ENCODE peak calls at places on chromosomes 13 and 19, in four cellular contexts. H is A172, J is T-cell, I is GM06990. R is an unnamed sample.
A peak's percentile ranks its signal among the peaks of the same experiment; 100 is the strongest.

GRCh38 chr13:93420887-93421286 is 194.3 kb downstream of the GPC6 start:
- DNase-seq in H (no peak), J (no peak), I (no peak), R (no peak)

GRCh38 chr13:49690133-49690989 is 925 bp downstream of the EBPL start:
- DNase-seq in H (peak; percentile 44), J (peak; percentile 4), I (no peak), R (no peak)

GRCh38 chr13:38542601-38543000 is 144.3 kb upstream of the FREM2 start:
- DNase-seq in H (peak; percentile 46), J (no peak), I (no peak), R (no peak)

GRCh38 chr13:110397445-110397844 is 90.4 kb downstream of the COL4A2 start:
- DNase-seq in H (peak; percentile 60), J (no peak), I (no peak), R (no peak)

GRCh38 chr19:19860756-19861390 is 4.8 kb upstream of the ZNF253 start:
- DNase-seq in H (no peak), J (peak; percentile 84), I (no peak), R (no peak)

GRCh38 chr13:101700598-101700997 is 248.1 kb downstream of the ITGBL1 start:
- DNase-seq in H (no peak), J (no peak), I (no peak), R (no peak)

GRCh38 chr13:50668882-50669281 is 174.6 kb downstream of the DLEU7 start:
- DNase-seq in H (no peak), J (no peak), I (no peak), R (no peak)

GRCh38 chr13:38308736-38309135 is 40.9 kb upstream of the UFM1 start:
- DNase-seq in H (peak; percentile 10), J (no peak), I (no peak), R (peak; percentile 13)

GRCh38 chr19:49565261-49565660 is 15.1 kb downstream of the NOSIP start:
- DNase-seq in H (no peak), J (no peak), I (no peak), R (no peak)

GRCh38 chr19:29467824-29468401 is 57.9 kb upstream of the VSTM2B start:
- DNase-seq in H (peak; percentile 49), J (no peak), I (no peak), R (no peak)

GRCh38 chr19:49664171-49665070 is 1.2 kb downstream of the IRF3 start:
- DNase-seq in H (peak; percentile 74), J (peak; percentile 92), I (peak; percentile 84), R (no peak)

GRCh38 chr19:54137913-54138776 is 583 bp downstream of the CNOT3 start:
- DNase-seq in H (no peak), J (peak; percentile 39), I (peak; percentile 48), R (no peak)

GRCh38 chr13:103238441-103238840 is 172.2 kb upstream of the SLC10A2 start:
- DNase-seq in H (no peak), J (no peak), I (no peak), R (no peak)

GRCh38 chr13:29897102-29897501 is 46.7 kb upstream of the UBL3 start:
- DNase-seq in H (no peak), J (no peak), I (no peak), R (no peak)

GRCh38 chr13:51222510-51223283 is 499 bp downstream of the FAM124A start:
- DNase-seq in H (no peak), J (no peak), I (peak; percentile 4), R (no peak)

GRCh38 chr19:19201697-19202630 is 1.2 kb downstream of the NR2C2AP start:
- DNase-seq in H (no peak), J (no peak), I (no peak), R (no peak)

GRCh38 chr19:23203841-23204344 is 46.3 kb downstream of the ZNF724 start:
- DNase-seq in H (no peak), J (no peak), I (no peak), R (no peak)

GRCh38 chr13:19764237-19764636 is 18.5 kb downstream of the PSPC1 start:
- DNase-seq in H (no peak), J (no peak), I (no peak), R (no peak)